ENCODE peak calls at places on chromosome 19, in seven cellular contexts. One of them, this sample, is unnamed.
A peak's percentile ranks its signal among the peaks of the same experiment; 100 is the strongest.

GRCh38 chr19:19240476-19240875 is 28.7 kb downstream of the NCAN start:
- DNase-seq in uterus: no peak
- DNase-seq in spleen: no peak
- DNase-seq in breast epithelium: no peak
- DNase-seq in tibial nerve: no peak
- DNase-seq in IMR-90: no peak
- DNase-seq in GM12878: no peak
- DNase-seq in this sample: no peak

GRCh38 chr19:43438291-43439162 is 23.8 kb downstream of the TEX101 start:
- DNase-seq in uterus: peak; percentile 45
- DNase-seq in spleen: no peak
- DNase-seq in breast epithelium: no peak
- DNase-seq in tibial nerve: no peak
- DNase-seq in IMR-90: peak; percentile 67
- DNase-seq in GM12878: no peak
- DNase-seq in this sample: peak; percentile 82

GRCh38 chr19:32124585-32124984 is 220.8 kb upstream of the ZNF507 start:
- DNase-seq in uterus: no peak
- DNase-seq in spleen: no peak
- DNase-seq in breast epithelium: no peak
- DNase-seq in tibial nerve: no peak
- DNase-seq in IMR-90: no peak
- DNase-seq in GM12878: no peak
- DNase-seq in this sample: no peak

GRCh38 chr19:36113895-36114762 is 546 bp downstream of the POLR2I start:
- DNase-seq in uterus: no peak
- DNase-seq in spleen: peak; percentile 84
- DNase-seq in breast epithelium: no peak
- DNase-seq in tibial nerve: no peak
- DNase-seq in IMR-90: peak; percentile 30
- DNase-seq in GM12878: no peak
- DNase-seq in this sample: no peak

GRCh38 chr19:55615553-55616394 is 8.6 kb downstream of the ZNF784 start:
- DNase-seq in uterus: no peak
- DNase-seq in spleen: no peak
- DNase-seq in breast epithelium: no peak
- DNase-seq in tibial nerve: no peak
- DNase-seq in IMR-90: no peak
- DNase-seq in GM12878: no peak
- DNase-seq in this sample: no peak

GRCh38 chr19:50358483-50359431 is 6.7 kb downstream of the NAPSA start:
- DNase-seq in uterus: peak; percentile 60
- DNase-seq in spleen: peak; percentile 93
- DNase-seq in breast epithelium: no peak
- DNase-seq in tibial nerve: no peak
- DNase-seq in IMR-90: peak; percentile 20
- DNase-seq in GM12878: peak; percentile 48
- DNase-seq in this sample: peak; percentile 81

GRCh38 chr19:19059018-19059836 is 4.6 kb upstream of the SLC25A42 start:
- DNase-seq in uterus: no peak
- DNase-seq in spleen: no peak
- DNase-seq in breast epithelium: no peak
- DNase-seq in tibial nerve: no peak
- DNase-seq in IMR-90: no peak
- DNase-seq in GM12878: no peak
- DNase-seq in this sample: no peak

GRCh38 chr19:31220540-31220939 is 128.7 kb downstream of the TSHZ3 start:
- DNase-seq in uterus: no peak
- DNase-seq in spleen: no peak
- DNase-seq in breast epithelium: no peak
- DNase-seq in tibial nerve: no peak
- DNase-seq in IMR-90: no peak
- DNase-seq in GM12878: no peak
- DNase-seq in this sample: no peak

GRCh38 chr19:33064117-33064777 is 441 bp downstream of the RHPN2 start:
- DNase-seq in uterus: no peak
- DNase-seq in spleen: peak; percentile 82
- DNase-seq in breast epithelium: peak; percentile 72
- DNase-seq in tibial nerve: no peak
- DNase-seq in IMR-90: no peak
- DNase-seq in GM12878: no peak
- DNase-seq in this sample: no peak

GRCh38 chr19:35223856-35224505 is 4.6 kb downstream of the FAM187B start:
- DNase-seq in uterus: no peak
- DNase-seq in spleen: no peak
- DNase-seq in breast epithelium: no peak
- DNase-seq in tibial nerve: no peak
- DNase-seq in IMR-90: no peak
- DNase-seq in GM12878: no peak
- DNase-seq in this sample: no peak

GRCh38 chr19:17090501-17091074 is 15.0 kb downstream of the MYO9B start:
- DNase-seq in uterus: no peak
- DNase-seq in spleen: no peak
- DNase-seq in breast epithelium: no peak
- DNase-seq in tibial nerve: no peak
- DNase-seq in IMR-90: peak; percentile 60
- DNase-seq in GM12878: no peak
- DNase-seq in this sample: no peak

GRCh38 chr19:934197-934840 is 8.5 kb downstream of the ARID3A start:
- DNase-seq in uterus: no peak
- DNase-seq in spleen: no peak
- DNase-seq in breast epithelium: no peak
- DNase-seq in tibial nerve: no peak
- DNase-seq in IMR-90: no peak
- DNase-seq in GM12878: no peak
- DNase-seq in this sample: no peak

GRCh38 chr19:341386-342127 is 3.0 kb downstream of the MIER2 start:
- DNase-seq in uterus: no peak
- DNase-seq in spleen: peak; percentile 64
- DNase-seq in breast epithelium: no peak
- DNase-seq in tibial nerve: no peak
- DNase-seq in IMR-90: no peak
- DNase-seq in GM12878: no peak
- DNase-seq in this sample: no peak

GRCh38 chr19:438416-438958 is 22.3 kb downstream of the SHC2 start:
- DNase-seq in uterus: no peak
- DNase-seq in spleen: no peak
- DNase-seq in breast epithelium: no peak
- DNase-seq in tibial nerve: no peak
- DNase-seq in IMR-90: no peak
- DNase-seq in GM12878: no peak
- DNase-seq in this sample: no peak

GRCh38 chr19:47112664-47113445 is 721 bp downstream of the ZC3H4 start:
- DNase-seq in uterus: peak; percentile 99
- DNase-seq in spleen: peak; percentile 100
- DNase-seq in breast epithelium: peak; percentile 99
- DNase-seq in tibial nerve: peak; percentile 98
- DNase-seq in IMR-90: peak; percentile 99
- DNase-seq in GM12878: peak; percentile 100
- DNase-seq in this sample: peak; percentile 99
- TF ChIP-seq POLR2A in uterus: peak; percentile 93
- TF ChIP-seq POLR2A in spleen: peak; percentile 14
- TF ChIP-seq POLR2A in breast epithelium: peak; percentile 88
- TF ChIP-seq POLR2A in tibial nerve: peak; percentile 82
- TF ChIP-seq POLR2A in IMR-90: peak; percentile 87
- TF ChIP-seq POLR2A in GM12878: peak; percentile 90
- TF ChIP-seq POLR2A in this sample: no peak

GRCh38 chr19:15977193-15977592 is 28.4 kb downstream of the OR10H4 start:
- DNase-seq in uterus: no peak
- DNase-seq in spleen: no peak
- DNase-seq in breast epithelium: no peak
- DNase-seq in tibial nerve: no peak
- DNase-seq in IMR-90: no peak
- DNase-seq in GM12878: no peak
- DNase-seq in this sample: no peak

GRCh38 chr19:15977690-15978089 is 28.9 kb downstream of the OR10H4 start:
- DNase-seq in uterus: no peak
- DNase-seq in spleen: no peak
- DNase-seq in breast epithelium: no peak
- DNase-seq in tibial nerve: no peak
- DNase-seq in IMR-90: no peak
- DNase-seq in GM12878: no peak
- DNase-seq in this sample: no peak

DNA sequence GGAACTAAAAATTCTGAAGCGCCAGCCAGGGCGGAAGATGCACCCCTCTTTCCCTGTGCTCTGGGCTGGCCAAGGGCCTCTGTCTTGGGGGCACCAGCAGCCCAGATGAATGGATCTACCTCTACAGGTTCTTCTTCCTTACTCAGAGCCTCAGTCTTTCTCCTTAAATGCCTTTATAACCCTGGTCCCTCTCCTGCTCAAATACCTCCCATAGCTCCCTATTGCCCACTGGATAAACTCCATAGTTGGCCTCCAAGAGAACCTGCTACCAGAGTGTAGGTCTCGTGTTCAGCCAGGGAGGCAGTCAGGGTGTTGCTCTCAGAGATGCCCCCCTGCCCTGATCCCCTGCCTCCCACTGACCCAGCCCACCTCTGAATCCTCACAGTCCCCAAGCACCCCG is 30.5 kb downstream of the OR10H4 start:
- DNase-seq in uterus: no peak
- DNase-seq in spleen: no peak
- DNase-seq in breast epithelium: no peak
- DNase-seq in tibial nerve: no peak
- DNase-seq in IMR-90: no peak
- DNase-seq in GM12878: no peak
- DNase-seq in this sample: no peak
- H3K9me3 ChIP-seq in uterus: no peaks in the 10 kb centered on the region
- H3K9me3 ChIP-seq in spleen: peaks cover 20% of the 10 kb centered on the region
- H3K9me3 ChIP-seq in breast epithelium: peaks cover 20% of the 10 kb centered on the region
- H3K9me3 ChIP-seq in tibial nerve: no peaks in the 10 kb centered on the region
- H3K9me3 ChIP-seq in IMR-90: peaks cover 2% of the 10 kb centered on the region
- H3K9me3 ChIP-seq in GM12878: no peaks in the 10 kb centered on the region
- H3K9me3 ChIP-seq in this sample: no peaks in the 10 kb centered on the region

GRCh38 chr19:49157445-49158224 is at the start of gene TRPM4:
- DNase-seq in uterus: peak; percentile 81
- DNase-seq in spleen: peak; percentile 86
- DNase-seq in breast epithelium: peak; percentile 93
- DNase-seq in tibial nerve: peak; percentile 79
- DNase-seq in IMR-90: peak; percentile 61
- DNase-seq in GM12878: no peak
- DNase-seq in this sample: peak; percentile 96
- TF ChIP-seq POLR2A in uterus: peak; percentile 65
- TF ChIP-seq POLR2A in spleen: no peak
- TF ChIP-seq POLR2A in breast epithelium: peak; percentile 52
- TF ChIP-seq POLR2A in tibial nerve: peak; percentile 18
- TF ChIP-seq POLR2A in IMR-90: peak; percentile 36
- TF ChIP-seq POLR2A in GM12878: no peak
- TF ChIP-seq POLR2A in this sample: peak; percentile 6

GRCh38 chr19:21434516-21434915 is 37.6 kb downstream of the ZNF493 start:
- DNase-seq in uterus: no peak
- DNase-seq in spleen: no peak
- DNase-seq in breast epithelium: no peak
- DNase-seq in tibial nerve: no peak
- DNase-seq in IMR-90: no peak
- DNase-seq in GM12878: no peak
- DNase-seq in this sample: no peak

GRCh38 chr19:21439372-21439771 is 42.4 kb downstream of the ZNF493 start:
- DNase-seq in uterus: peak; percentile 30
- DNase-seq in spleen: no peak
- DNase-seq in breast epithelium: no peak
- DNase-seq in tibial nerve: no peak
- DNase-seq in IMR-90: no peak
- DNase-seq in GM12878: no peak
- DNase-seq in this sample: no peak

GRCh38 chr19:21434967-21435544 is 38.1 kb downstream of the ZNF493 start:
- DNase-seq in uterus: no peak
- DNase-seq in spleen: no peak
- DNase-seq in breast epithelium: no peak
- DNase-seq in tibial nerve: no peak
- DNase-seq in IMR-90: no peak
- DNase-seq in GM12878: no peak
- DNase-seq in this sample: no peak

GRCh38 chr19:21440321-21440720 is 43.4 kb downstream of the ZNF493 start:
- DNase-seq in uterus: no peak
- DNase-seq in spleen: no peak
- DNase-seq in breast epithelium: no peak
- DNase-seq in tibial nerve: no peak
- DNase-seq in IMR-90: no peak
- DNase-seq in GM12878: no peak
- DNase-seq in this sample: no peak
- H3K9me3 ChIP-seq in uterus: no peaks in the 10 kb centered on the region
- H3K9me3 ChIP-seq in spleen: no peaks in the 10 kb centered on the region
- H3K9me3 ChIP-seq in breast epithelium: no peaks in the 10 kb centered on the region
- H3K9me3 ChIP-seq in tibial nerve: no peaks in the 10 kb centered on the region
- H3K9me3 ChIP-seq in IMR-90: peaks cover 23% of the 10 kb centered on the region
- H3K9me3 ChIP-seq in GM12878: no peaks in the 10 kb centered on the region
- H3K9me3 ChIP-seq in this sample: no peaks in the 10 kb centered on the region

DNA sequence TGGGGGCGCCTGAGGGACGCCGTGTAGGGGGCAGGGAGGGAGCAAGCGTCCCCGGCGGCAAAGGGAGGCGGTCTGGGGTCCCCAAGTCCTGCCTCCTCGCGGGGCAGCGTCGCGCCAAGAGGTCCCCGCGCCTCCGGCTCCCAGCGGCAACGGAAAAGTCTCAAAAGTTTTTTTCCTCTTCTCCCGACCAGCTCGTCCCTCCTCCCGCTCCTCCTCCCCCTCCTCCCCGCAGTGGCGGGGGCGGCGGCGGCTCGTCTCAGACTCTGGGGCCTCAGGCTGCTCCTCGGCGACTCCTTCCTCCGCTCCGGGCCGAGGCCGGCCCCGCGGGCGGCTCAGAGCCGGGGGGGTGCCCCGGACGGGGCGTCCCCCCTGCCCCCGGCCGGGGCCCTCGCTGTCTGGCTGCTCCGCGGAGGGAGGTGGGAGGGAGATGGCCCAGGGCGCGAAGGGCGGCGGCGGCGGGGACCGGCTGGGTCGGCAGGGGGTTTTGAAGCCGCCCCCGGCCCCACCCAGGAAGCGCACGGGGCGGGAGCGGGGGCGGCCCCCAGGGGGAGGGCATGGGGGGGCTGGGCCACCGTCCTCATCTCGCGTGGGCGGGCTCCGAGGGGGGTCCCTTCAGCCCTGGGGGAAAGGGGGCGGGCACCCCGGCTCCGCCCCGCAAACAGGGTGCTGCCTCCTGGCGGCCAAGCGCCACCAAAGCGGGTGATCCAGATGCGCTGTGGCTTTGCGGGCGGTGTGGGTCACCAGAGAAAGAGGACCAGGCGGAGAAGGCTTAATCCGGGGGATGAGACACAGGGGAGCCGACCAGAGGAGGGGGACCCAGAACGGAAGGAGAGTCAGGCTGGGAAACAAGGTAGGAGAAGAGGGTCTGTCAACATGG is at the start of gene TGFB1:
- DNase-seq in uterus: peak; percentile 89
- DNase-seq in spleen: peak; percentile 99
- DNase-seq in breast epithelium: peak; percentile 78
- DNase-seq in tibial nerve: peak; percentile 72
- DNase-seq in IMR-90: peak; percentile 87
- DNase-seq in GM12878: peak; percentile 62
- DNase-seq in this sample: peak; percentile 90
- TF ChIP-seq POLR2A in uterus: peak; percentile 66
- TF ChIP-seq POLR2A in spleen: no peak
- TF ChIP-seq POLR2A in breast epithelium: no peak
- TF ChIP-seq POLR2A in tibial nerve: no peak
- TF ChIP-seq POLR2A in IMR-90: peak; percentile 85
- TF ChIP-seq POLR2A in GM12878: peak; percentile 90
- TF ChIP-seq POLR2A in this sample: no peak

DNA sequence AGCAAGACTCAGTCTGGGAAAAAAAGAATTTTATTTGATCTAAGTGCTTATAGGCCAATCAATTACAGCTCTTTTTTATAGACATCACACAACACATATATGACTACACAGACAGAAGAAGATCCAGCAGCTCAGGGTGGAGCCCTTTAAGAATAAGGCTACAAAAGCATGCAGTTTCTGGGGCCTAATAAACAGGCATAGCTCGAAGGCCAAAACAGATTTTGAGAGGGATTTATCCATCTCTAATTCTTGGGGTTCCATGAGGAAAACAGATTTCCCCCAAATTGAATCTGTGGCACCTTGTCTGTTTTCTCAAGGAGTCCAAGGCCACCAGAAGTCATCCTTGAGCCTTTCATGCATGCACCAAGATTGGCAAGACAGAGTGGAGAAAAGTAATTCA is 3.9 kb upstream of the ZNF550 start:
- DNase-seq in uterus: no peak
- DNase-seq in spleen: no peak
- DNase-seq in breast epithelium: no peak
- DNase-seq in tibial nerve: no peak
- DNase-seq in IMR-90: no peak
- DNase-seq in GM12878: no peak
- DNase-seq in this sample: no peak
- H3K9me3 ChIP-seq in uterus: no peaks in the 10 kb centered on the region
- H3K9me3 ChIP-seq in spleen: peaks cover 61% of the 10 kb centered on the region
- H3K9me3 ChIP-seq in breast epithelium: peaks cover 58% of the 10 kb centered on the region
- H3K9me3 ChIP-seq in tibial nerve: no peaks in the 10 kb centered on the region
- H3K9me3 ChIP-seq in IMR-90: peaks cover 46% of the 10 kb centered on the region
- H3K9me3 ChIP-seq in GM12878: peaks cover 25% of the 10 kb centered on the region
- H3K9me3 ChIP-seq in this sample: peaks cover 7% of the 10 kb centered on the region